ENCODE peak calls at places on chromosomes 6 and 20, in four cellular contexts. B is HFF-Myc, I is HFFc6, H is H9. J is an unnamed sample.

GRCh38 chr6:127550403-127550802 is 26.6 kb upstream of the C6orf58 start:
- DNase-seq in B (no peak), I (peak; percentile 34), H (no peak), J (no peak)

GRCh38 chr6:149888659-149889058 is 9.3 kb downstream of the RAET1E start:
- DNase-seq in B (no peak), I (no peak), H (no peak), J (no peak)

GRCh38 chr6:63437058-63437457 is 117.3 kb upstream of the LGSN start:
- DNase-seq in B (no peak), I (no peak), H (no peak), J (no peak)

GRCh38 chr20:54088430-54088829 is 18.0 kb upstream of the BCAS1 start:
- DNase-seq in B (no peak), I (peak; percentile 22), H (no peak), J (no peak)

GRCh38 chr6:73180718-73181619 is 44.3 kb downstream of the KHDC1L start:
- DNase-seq in B (peak; percentile 66), I (peak; percentile 84), H (no peak), J (no peak)

GRCh38 chr20:49695830-49696229 is 17.8 kb downstream of the B4GALT5 start:
- DNase-seq in B (no peak), I (no peak), H (no peak), J (no peak)

GRCh38 chr6:127120109-127120786 is 1.8 kb downstream of the RSPO3 start:
- DNase-seq in B (no peak), I (no peak), H (peak; percentile 32), J (peak; percentile 18)

GRCh38 chr20:63692436-63693078 is 3.9 kb upstream of the TNFRSF6B start:
- DNase-seq in B (no peak), I (peak; percentile 20), H (no peak), J (no peak)

GRCh38 chr6:117465691-117466090 is 16.8 kb upstream of the DCBLD1 start:
- DNase-seq in B (no peak), I (no peak), H (no peak), J (no peak)

GRCh38 chr6:137926207-137926731 is 59.2 kb downstream of the TNFAIP3 start:
- DNase-seq in B (peak; percentile 35), I (peak; percentile 92), H (peak; percentile 40), J (no peak)

GRCh38 chr20:10654630-10655029 is 19.2 kb downstream of the JAG1 start:
- DNase-seq in B (no peak), I (no peak), H (peak; percentile 59), J (no peak)

GRCh38 chr6:121826156-121826810 is 390.8 kb downstream of the GJA1 start:
- DNase-seq in B (peak; percentile 63), I (peak; percentile 88), H (no peak), J (no peak)

GRCh38 chr20:43746344-43747137 is 19.7 kb upstream of the GTSF1L start:
- DNase-seq in B (no peak), I (no peak), H (no peak), J (no peak)

GRCh38 chr6:71079707-71080106 is 122.8 kb upstream of the B3GAT2 start:
- DNase-seq in B (no peak), I (peak; percentile 1), H (no peak), J (no peak)

GRCh38 chr6:144847906-144848305 is 562.8 kb downstream of the UTRN start:
- DNase-seq in B (no peak), I (no peak), H (no peak), J (no peak)

GRCh38 chr6:14079971-14080370 is 37.6 kb upstream of the CD83 start:
- DNase-seq in B (no peak), I (no peak), H (no peak), J (no peak)

GRCh38 chr6:22250486-22250885 is 46.4 kb downstream of the PRL start:
- DNase-seq in B (no peak), I (no peak), H (peak; percentile 69), J (no peak)

GRCh38 chr6:129795261-129795660 is 65.9 kb downstream of the TMEM244 start:
- DNase-seq in B (no peak), I (peak; percentile 48), H (no peak), J (no peak)

GRCh38 chr6:124400600-124400999 is 561.6 kb upstream of the RNF217 start:
- DNase-seq in B (no peak), I (no peak), H (no peak), J (no peak)

GRCh38 chr6:31010393-31011060 is at the start of gene MUC22:
- DNase-seq in B (peak; percentile 4), I (no peak), H (no peak), J (no peak)

GRCh38 chr20:35636095-35636494 is 20.5 kb downstream of the SPAG4 start:
- DNase-seq in B (no peak), I (no peak), H (no peak), J (no peak)

GRCh38 chr20:62417981-62418708 is 9.2 kb downstream of the RBBP8NL start:
- DNase-seq in B (no peak), I (no peak), H (no peak), J (no peak)

GRCh38 chr6:96849615-96850014 is 12.3 kb upstream of the GPR63 start:
- DNase-seq in B (no peak), I (no peak), H (no peak), J (no peak)

GRCh38 chr6:126170875-126171489 is 168.9 kb upstream of the CENPW start:
- DNase-seq in B (peak; percentile 16), I (peak; percentile 11), H (no peak), J (no peak)

DNA sequence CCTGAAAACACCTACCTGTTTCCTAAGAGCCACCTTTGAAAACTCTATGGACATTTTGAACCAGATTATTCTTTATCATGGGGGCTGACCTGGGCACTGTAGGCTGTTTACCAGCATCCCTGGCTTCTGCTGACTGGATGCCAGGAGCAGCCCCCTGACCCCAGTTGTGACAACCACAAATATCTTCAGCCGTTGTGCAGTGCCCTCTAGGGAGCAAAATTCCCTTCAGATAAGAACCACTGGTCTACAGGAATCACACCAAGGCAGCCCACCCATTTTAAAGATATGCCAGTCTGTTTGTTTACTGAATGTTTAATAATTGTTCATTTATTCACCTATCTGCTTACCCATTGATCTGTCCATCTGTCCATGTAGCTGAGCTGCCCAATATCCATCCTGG is 276.9 kb downstream of the NRN1 start:
- DNase-seq in B (no peak), I (no peak), H (no peak), J (no peak)
- TF ChIP-seq CTCF in B (no peak), I (no peak), H (peak; percentile 34), J (no peak)

DNA sequence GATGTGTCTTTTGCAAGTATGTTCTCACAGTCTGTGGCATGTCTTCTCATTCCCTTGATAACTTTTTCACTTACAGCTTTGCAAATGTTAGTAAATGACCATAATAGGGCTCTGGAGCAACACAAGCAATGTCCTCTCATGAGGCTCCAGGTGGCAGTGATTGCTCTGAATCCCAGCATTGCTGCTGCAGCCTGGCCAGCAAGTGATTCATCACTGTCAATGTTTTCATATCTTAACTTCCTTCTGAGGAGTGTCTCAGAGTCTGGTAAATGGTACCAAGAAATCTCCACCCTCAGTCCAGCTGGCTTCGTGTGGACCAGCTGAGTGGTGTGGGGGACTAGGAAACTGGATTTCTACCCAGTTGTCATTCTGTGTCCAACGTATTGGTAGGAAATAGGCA is 139.6 kb downstream of the MYLK4 start:
- DNase-seq in B (no peak), I (no peak), H (no peak), J (no peak)
- TF ChIP-seq CTCF in B (no peak), I (no peak), H (no peak), J (no peak)

GRCh38 chr20:59439243-59439642 is 138.8 kb downstream of the EDN3 start:
- DNase-seq in B (no peak), I (no peak), H (no peak), J (no peak)
- TF ChIP-seq CTCF in B (no peak), I (no peak), H (peak; percentile 40), J (no peak)

GRCh38 chr6:52361347-52361944 is 505 bp upstream of the PAQR8 start:
- DNase-seq in B (no peak), I (peak; percentile 11), H (no peak), J (no peak)

GRCh38 chr6:52360601-52361346 is 1.2 kb upstream of the PAQR8 start:
- DNase-seq in B (no peak), I (no peak), H (no peak), J (no peak)

GRCh38 chr6:52362443-52363221 is 681 bp downstream of the PAQR8 start:
- DNase-seq in B (no peak), I (no peak), H (peak; percentile 58), J (peak; percentile 13)

GRCh38 chr6:52363222-52363867 is 1.4 kb downstream of the PAQR8 start:
- DNase-seq in B (no peak), I (no peak), H (no peak), J (no peak)

GRCh38 chr6:52361945-52362442 is at the start of gene PAQR8:
- DNase-seq in B (no peak), I (peak; percentile 25), H (peak; percentile 45), J (peak; percentile 53)
- TF ChIP-seq CTCF in B (no peak), I (no peak), H (no peak), J (no peak)